ENCODE peak calls at places on chromosomes 4 and X, in six cellular contexts. F is stimulated activated CD4-positive, alpha-beta T cell treated with anti-CD3 and anti-CD28 coated beads, Interleukin-15, amount 100 ng/mL, for 24 hours; G is IMR-90; C is EL; K is activated CD4-positive, alpha-beta T cell treated with anti-CD3 and anti-CD28 coated beads, Interleukin-2, amount 50 U/mL, for 4 hours; E is NCI-H1436. J is an unnamed sample.

GRCh38 chr4:67198757-67199156 is 346.5 kb downstream of the CENPC start:
- DNase-seq in F (no peak), G (no peak), C (peak), K (no peak), E (no peak), J (no peak)

GRCh38 chrX:129793604-129794191 is 13.9 kb downstream of the SASH3 start:
- DNase-seq in F (no peak), G (no peak), C (no peak), K (no peak), E (no peak), J (no peak)

GRCh38 chr4:162497564-162498167 is 333.9 kb upstream of the FSTL5 start:
- DNase-seq in F (peak), G (peak), C (peak), K (no peak), E (peak), J (peak)

GRCh38 chr4:106594291-106594952 is 225.8 kb upstream of the GIMD1 start:
- DNase-seq in F (no peak), G (no peak), C (peak), K (no peak), E (no peak), J (no peak)

GRCh38 chrX:114152130-114152529 is 431.8 kb upstream of the HTR2C start:
- DNase-seq in F (no peak), G (no peak), C (peak), K (no peak), E (no peak), J (no peak)

GRCh38 chr4:155908187-155909139 is 5.0 kb downstream of the TDO2 start:
- DNase-seq in F (no peak), G (no peak), C (no peak), K (no peak), E (no peak), J (no peak)

GRCh38 chr4:54233128-54233696 is 4.1 kb downstream of the PDGFRA start:
- DNase-seq in F (peak), G (peak), C (peak), K (peak), E (peak), J (peak)

GRCh38 chr4:139658983-139659382 is 6.6 kb upstream of the MGST2 start:
- DNase-seq in F (no peak), G (no peak), C (no peak), K (no peak), E (no peak), J (no peak)

GRCh38 chr4:68426516-68426915 is 20.7 kb upstream of the TMPRSS11E start:
- DNase-seq in F (no peak), G (no peak), C (no peak), K (no peak), E (no peak), J (no peak)